ENCODE peak calls at places on chromosome 14, in five cellular contexts. One of them, this sample, is unnamed.

GRCh38 chr14:101188571-101188915 is 285.0 kb upstream of the RTL1 start:
- DNase-seq in A549: no peak
- DNase-seq in K562: no peak
- DNase-seq in WTC11: no peak
- DNase-seq in GM12878: no peak
- DNase-seq in this sample: no peak

GRCh38 chr14:68157971-68158371 is 338.4 kb downstream of the RAD51B start:
- DNase-seq in A549: no peak
- DNase-seq in K562: no peak
- DNase-seq in GM12878: no peak
- DNase-seq in WTC11: no peak
- DNase-seq in this sample: no peak

GRCh38 chr14:50469982-50470381 is 62.4 kb downstream of the MAP4K5 start:
- DNase-seq in GM12878: no peak
- DNase-seq in A549: no peak
- DNase-seq in WTC11: no peak
- DNase-seq in K562: no peak
- DNase-seq in this sample: no peak

GRCh38 chr14:74299061-74299545 is 3.6 kb downstream of the ABCD4 start:
- DNase-seq in A549: no peak
- DNase-seq in K562: no peak
- DNase-seq in WTC11: no peak
- DNase-seq in GM12878: no peak
- DNase-seq in this sample: no peak

GRCh38 chr14:88490168-88490567 is 64.6 kb downstream of the PTPN21 start:
- DNase-seq in GM12878: no peak
- DNase-seq in A549: no peak
- DNase-seq in K562: no peak
- DNase-seq in WTC11: no peak
- DNase-seq in this sample: no peak

GRCh38 chr14:48665077-48665784 is 920.9 kb downstream of the RPS29 start:
- DNase-seq in A549: no peak
- DNase-seq in GM12878: no peak
- DNase-seq in WTC11: no peak
- DNase-seq in K562: no peak
- DNase-seq in this sample: no peak

GRCh38 chr14:93369393-93370266 is 22.6 kb downstream of the COX8C start:
- DNase-seq in WTC11: no peak
- DNase-seq in A549: no peak
- DNase-seq in GM12878: peak; percentile 85
- DNase-seq in K562: no peak
- DNase-seq in this sample: no peak

GRCh38 chr14:84409435-84409834 is 1120.5 kb upstream of the FLRT2 start:
- DNase-seq in K562: no peak
- DNase-seq in WTC11: no peak
- DNase-seq in GM12878: no peak
- DNase-seq in A549: no peak
- DNase-seq in this sample: no peak

GRCh38 chr14:55386037-55386798 is 25.4 kb downstream of the ATG14 start:
- DNase-seq in GM12878: no peak
- DNase-seq in A549: no peak
- DNase-seq in WTC11: no peak
- DNase-seq in K562: no peak
- DNase-seq in this sample: no peak

GRCh38 chr14:105883066-105884005 is 357.0 kb downstream of the TMEM121 start:
- DNase-seq in WTC11: peak; percentile 1
- DNase-seq in GM12878: no peak
- DNase-seq in K562: no peak
- DNase-seq in A549: no peak
- DNase-seq in this sample: no peak

GRCh38 chr14:89956294-89957009 is 725 bp downstream of the TDP1 start:
- DNase-seq in A549: peak; percentile 48
- DNase-seq in WTC11: peak; percentile 42
- DNase-seq in GM12878: peak; percentile 48
- DNase-seq in K562: peak; percentile 7
- DNase-seq in this sample: peak; percentile 46

GRCh38 chr14:74571901-74572828 is 39.9 kb downstream of the LTBP2 start:
- DNase-seq in WTC11: no peak
- DNase-seq in A549: peak; percentile 91
- DNase-seq in GM12878: no peak
- DNase-seq in K562: no peak
- DNase-seq in this sample: peak; percentile 38

GRCh38 chr14:96091149-96091693 is 52.1 kb downstream of the C14orf132 start:
- DNase-seq in GM12878: no peak
- DNase-seq in WTC11: no peak
- DNase-seq in A549: no peak
- DNase-seq in K562: no peak
- DNase-seq in this sample: no peak

GRCh38 chr14:73723799-73724621 is 9.8 kb upstream of the PNMA1 start:
- DNase-seq in GM12878: no peak
- DNase-seq in K562: no peak
- DNase-seq in A549: peak; percentile 78
- DNase-seq in WTC11: no peak
- DNase-seq in this sample: no peak

GRCh38 chr14:84591827-84592540 is 938.0 kb upstream of the FLRT2 start:
- DNase-seq in GM12878: no peak
- DNase-seq in K562: no peak
- DNase-seq in A549: no peak
- DNase-seq in WTC11: no peak
- DNase-seq in this sample: no peak

GRCh38 chr14:33484264-33484663 is 466.6 kb downstream of the EGLN3 start:
- DNase-seq in GM12878: no peak
- DNase-seq in A549: no peak
- DNase-seq in K562: peak; percentile 26
- DNase-seq in WTC11: no peak
- DNase-seq in this sample: no peak

GRCh38 chr14:68401320-68401719 is 391.5 kb downstream of the ZFP36L1 start:
- DNase-seq in WTC11: no peak
- DNase-seq in K562: no peak
- DNase-seq in A549: no peak
- DNase-seq in GM12878: no peak
- DNase-seq in this sample: no peak

GRCh38 chr14:99732436-99733220 is 48.5 kb downstream of the CYP46A1 start:
- DNase-seq in K562: no peak
- DNase-seq in A549: no peak
- DNase-seq in GM12878: no peak
- DNase-seq in WTC11: peak; percentile 8
- DNase-seq in this sample: no peak

GRCh38 chr14:97021571-97022171 is 224.5 kb downstream of the VRK1 start:
- DNase-seq in K562: peak; percentile 35
- DNase-seq in WTC11: no peak
- DNase-seq in GM12878: no peak
- DNase-seq in A549: peak; percentile 33
- DNase-seq in this sample: no peak

GRCh38 chr14:103889313-103890051 is 38.8 kb upstream of the TDRD9 start:
- DNase-seq in GM12878: no peak
- DNase-seq in K562: peak; percentile 50
- DNase-seq in A549: no peak
- DNase-seq in WTC11: no peak
- DNase-seq in this sample: peak; percentile 50

GRCh38 chr14:90784621-90785270 is 31.5 kb downstream of the TTC7B start:
- DNase-seq in WTC11: no peak
- DNase-seq in A549: no peak
- DNase-seq in GM12878: no peak
- DNase-seq in K562: no peak
- DNase-seq in this sample: no peak

GRCh38 chr14:70771781-70772212 is 37.5 kb downstream of the MAP3K9 start:
- DNase-seq in WTC11: peak; percentile 22
- DNase-seq in K562: no peak
- DNase-seq in GM12878: no peak
- DNase-seq in A549: no peak
- DNase-seq in this sample: no peak

GRCh38 chr14:104087981-104088850 is 2.7 kb downstream of the ASPG start:
- DNase-seq in K562: no peak
- DNase-seq in GM12878: no peak
- DNase-seq in WTC11: peak; percentile 9
- DNase-seq in A549: no peak
- DNase-seq in this sample: peak; percentile 17

GRCh38 chr14:33675415-33676130 is 275.3 kb downstream of the EGLN3 start:
- DNase-seq in A549: no peak
- DNase-seq in GM12878: no peak
- DNase-seq in K562: no peak
- DNase-seq in WTC11: no peak
- DNase-seq in this sample: no peak

GRCh38 chr14:29236848-29237247 is 470.3 kb downstream of the FOXG1 start:
- DNase-seq in A549: peak; percentile 20
- DNase-seq in K562: no peak
- DNase-seq in WTC11: no peak
- DNase-seq in GM12878: no peak
- DNase-seq in this sample: no peak

GRCh38 chr14:64828096-64828495 is 51.6 kb downstream of the SPTB start:
- DNase-seq in A549: no peak
- DNase-seq in K562: no peak
- DNase-seq in GM12878: no peak
- DNase-seq in WTC11: no peak
- DNase-seq in this sample: no peak

GRCh38 chr14:91649930-91650329 is 82.0 kb downstream of the CATSPERB start:
- DNase-seq in GM12878: no peak
- DNase-seq in A549: peak; percentile 55
- DNase-seq in WTC11: no peak
- DNase-seq in K562: peak; percentile 12
- DNase-seq in this sample: peak; percentile 13

GRCh38 chr14:96189288-96189711 is 15.3 kb upstream of the BDKRB2 start:
- DNase-seq in GM12878: no peak
- DNase-seq in WTC11: no peak
- DNase-seq in K562: no peak
- DNase-seq in A549: no peak
- DNase-seq in this sample: no peak

DNA sequence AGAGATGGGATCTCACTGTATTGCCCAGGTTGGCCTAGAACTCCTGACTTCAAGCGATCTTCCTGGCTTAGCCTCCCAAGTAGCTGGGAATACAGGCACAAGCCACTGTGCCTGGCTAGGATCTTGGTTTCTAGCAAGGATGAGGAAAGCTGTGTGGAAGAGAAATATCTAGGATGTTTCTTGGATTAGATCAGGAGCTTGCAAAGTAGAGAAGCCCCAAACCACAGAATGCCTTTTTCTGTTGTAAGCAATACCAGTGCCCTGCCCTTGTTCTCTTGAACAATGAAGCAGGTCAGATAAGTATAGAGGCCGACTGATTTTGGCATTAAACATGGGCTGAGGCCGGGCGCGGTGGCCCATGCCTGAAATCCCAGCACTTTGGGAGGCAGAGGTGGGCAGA is 44.3 kb upstream of the STRN3 start:
- DNase-seq in GM12878: no peak
- DNase-seq in WTC11: no peak
- DNase-seq in A549: no peak
- DNase-seq in K562: no peak
- DNase-seq in this sample: no peak
- TF ChIP-seq ESRRA in GM12878: no peak
- TF ChIP-seq ESRRA in WTC11: no peak
- TF ChIP-seq ESRRA in A549: no peak
- TF ChIP-seq ESRRA in K562: no peak
- TF ChIP-seq ESRRA in this sample: no peak

DNA sequence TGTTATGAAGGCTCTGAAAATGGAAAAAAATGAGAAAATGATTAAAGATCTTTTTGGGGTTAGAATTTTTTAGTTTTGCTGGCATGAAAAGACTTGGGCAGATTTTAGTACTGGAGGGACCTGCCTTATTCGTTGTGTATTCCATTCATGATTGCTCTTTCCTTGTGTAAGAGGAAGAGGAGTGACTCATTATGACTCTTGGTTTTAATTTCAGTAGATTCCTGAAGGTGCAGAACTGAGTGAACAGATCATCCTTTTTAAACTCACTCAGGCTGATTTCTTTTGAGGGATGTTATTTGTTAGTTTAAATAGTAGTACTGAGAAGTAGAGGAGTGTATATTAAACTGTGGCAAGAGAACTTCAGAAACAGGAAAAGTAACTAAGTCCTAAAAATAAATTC is 41.6 kb downstream of the AKAP6 start:
- DNase-seq in GM12878: no peak
- DNase-seq in K562: no peak
- DNase-seq in A549: peak; percentile 15
- DNase-seq in WTC11: no peak
- DNase-seq in this sample: no peak
- TF ChIP-seq ESRRA in GM12878: no peak
- TF ChIP-seq ESRRA in K562: no peak
- TF ChIP-seq ESRRA in A549: no peak
- TF ChIP-seq ESRRA in WTC11: no peak
- TF ChIP-seq ESRRA in this sample: no peak

GRCh38 chr14:65927871-65928270 is 515.3 kb downstream of the FUT8 start:
- DNase-seq in K562: no peak
- DNase-seq in GM12878: no peak
- DNase-seq in A549: no peak
- DNase-seq in WTC11: peak; percentile 24
- DNase-seq in this sample: no peak
- TF ChIP-seq ESRRA in K562: no peak
- TF ChIP-seq ESRRA in GM12878: no peak
- TF ChIP-seq ESRRA in A549: no peak
- TF ChIP-seq ESRRA in WTC11: no peak
- TF ChIP-seq ESRRA in this sample: no peak

GRCh38 chr14:59239030-59239429 is 50.6 kb downstream of the DAAM1 start:
- DNase-seq in WTC11: no peak
- DNase-seq in A549: no peak
- DNase-seq in GM12878: no peak
- DNase-seq in K562: no peak
- DNase-seq in this sample: no peak
- TF ChIP-seq ESRRA in WTC11: no peak
- TF ChIP-seq ESRRA in A549: no peak
- TF ChIP-seq ESRRA in GM12878: no peak
- TF ChIP-seq ESRRA in K562: no peak
- TF ChIP-seq ESRRA in this sample: no peak

GRCh38 chr14:35808076-35808657 is 928 bp downstream of the RALGAPA1 start:
- DNase-seq in A549: peak; percentile 31
- DNase-seq in WTC11: peak; percentile 32
- DNase-seq in K562: peak; percentile 9
- DNase-seq in GM12878: no peak
- DNase-seq in this sample: no peak
- TF ChIP-seq ESRRA in A549: no peak
- TF ChIP-seq ESRRA in WTC11: no peak
- TF ChIP-seq ESRRA in K562: no peak
- TF ChIP-seq ESRRA in GM12878: no peak
- TF ChIP-seq ESRRA in this sample: no peak

DNA sequence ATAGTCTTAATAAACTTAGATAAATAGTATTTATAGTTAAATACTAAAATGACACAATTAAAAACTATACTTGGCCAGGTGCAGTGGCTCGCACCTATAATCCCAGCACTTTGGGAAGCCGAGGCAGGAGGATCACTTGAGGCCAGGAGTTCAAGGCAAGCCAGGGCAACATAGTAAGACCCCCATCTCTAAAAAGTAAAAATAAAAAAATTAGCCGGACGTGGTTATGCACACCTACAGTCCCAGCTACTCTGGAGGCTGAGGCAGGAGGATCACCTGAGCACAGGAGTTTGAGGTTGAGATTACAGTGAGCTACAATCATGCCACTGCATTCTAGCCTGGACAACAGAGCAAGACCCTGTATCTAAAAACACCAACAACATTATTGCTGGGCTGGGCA is 16.0 kb downstream of the CINP start:
- DNase-seq in WTC11: no peak
- DNase-seq in A549: no peak
- DNase-seq in K562: no peak
- DNase-seq in GM12878: no peak
- DNase-seq in this sample: no peak
- TF ChIP-seq ESRRA in WTC11: no peak
- TF ChIP-seq ESRRA in A549: no peak
- TF ChIP-seq ESRRA in K562: no peak
- TF ChIP-seq ESRRA in GM12878: no peak
- TF ChIP-seq ESRRA in this sample: no peak

This sample was measured in HepG2.